ENCODE peak calls at places on chromosomes 12 and 14, in ten cellular contexts. U, T, V, M, X, A, N, H, O and F are unnamed samples.

GRCh38 chr14:98189521-98189920 is 1082.5 kb downstream of the BCL11B start:
- DNase-seq in V (no peak), T (no peak), H (no peak), O (no peak), M (no peak), A (no peak), N (no peak), X (no peak), U (no peak), F (no peak)

GRCh38 chr14:99246536-99247083 is 25.4 kb downstream of the BCL11B start:
- DNase-seq in O (peak), X (no peak), T (no peak), A (no peak), H (no peak), N (no peak), M (no peak), V (no peak), U (peak), F (no peak)

GRCh38 chr14:79044894-79045624 is 874.9 kb downstream of the NRXN3 start:
- DNase-seq in V (no peak), M (no peak), U (no peak), N (peak), T (peak), H (peak), X (peak), O (no peak), A (peak), F (no peak)

GRCh38 chr14:73467800-73468199 is 9.5 kb upstream of the NUMB start:
- DNase-seq in O (no peak), T (no peak), N (no peak), H (no peak), X (no peak), A (no peak), V (no peak), M (no peak), U (no peak), F (peak)

GRCh38 chr14:22656945-22657711 is 13.0 kb upstream of the OR6J1 start:
- DNase-seq in A (no peak), O (no peak), X (no peak), U (peak), V (no peak), H (peak), M (no peak), N (no peak), T (peak), F (no peak)

GRCh38 chr12:111074559-111074958 is 154.2 kb upstream of the MYL2 start:
- DNase-seq in H (no peak), O (no peak), A (no peak), N (no peak), U (peak), V (no peak), M (no peak), X (peak), T (no peak), F (no peak)

GRCh38 chr12:89864419-89864818 is 155.8 kb upstream of the ATP2B1 start:
- DNase-seq in X (no peak), U (no peak), O (no peak), H (no peak), A (no peak), M (no peak), T (no peak), V (no peak), N (no peak), F (no peak)

GRCh38 chr12:45713108-45713507 is 16.4 kb upstream of the ARID2 start:
- DNase-seq in H (peak), U (no peak), X (no peak), A (no peak), V (no peak), T (no peak), M (no peak), N (no peak), O (no peak), F (no peak)

GRCh38 chr14:65689070-65689469 is 276.5 kb downstream of the FUT8 start:
- DNase-seq in T (no peak), N (no peak), H (no peak), M (no peak), V (no peak), A (no peak), X (no peak), O (no peak), U (no peak), F (no peak)

GRCh38 chr14:99479903-99480855 is 480 bp downstream of the SETD3 start:
- DNase-seq in N (peak), X (peak), T (peak), U (peak), V (peak), M (peak), H (peak), O (peak), A (peak), F (peak)

GRCh38 chr14:77882098-77882497 is 82.2 kb downstream of the ADCK1 start:
- DNase-seq in U (no peak), V (peak), A (no peak), O (no peak), N (peak), M (no peak), H (no peak), T (peak), X (no peak), F (no peak)

GRCh38 chr12:62848418-62848817 is 86.5 kb downstream of the PPM1H start:
- DNase-seq in M (no peak), V (no peak), O (no peak), A (no peak), U (no peak), H (peak), T (no peak), X (no peak), N (no peak), F (no peak)

GRCh38 chr12:111361073-111361716 is 7.7 kb downstream of the PHETA1 start:
- DNase-seq in O (no peak), X (no peak), N (no peak), U (no peak), T (no peak), V (no peak), A (no peak), M (peak), H (no peak), F (no peak)

GRCh38 chr12:90963946-90964345 is 9.0 kb upstream of the CCER1 start:
- DNase-seq in M (no peak), V (no peak), H (no peak), X (no peak), A (no peak), N (no peak), O (no peak), T (no peak), U (no peak), F (no peak)

GRCh38 chr12:111767362-111768158 is 827 bp downstream of the ALDH2 start:
- DNase-seq in X (no peak), O (no peak), N (no peak), T (peak), H (peak), M (no peak), A (no peak), V (peak), U (no peak), F (no peak)

GRCh38 chr14:68800361-68800760 is 7.5 kb upstream of the ZFP36L1 start:
- DNase-seq in U (no peak), O (no peak), V (no peak), A (no peak), M (no peak), H (no peak), X (peak), T (no peak), N (no peak), F (no peak)

GRCh38 chr14:93186961-93187360 is 1.8 kb downstream of the LYSET start:
- DNase-seq in A (no peak), U (no peak), M (no peak), T (no peak), X (no peak), N (no peak), O (no peak), V (no peak), H (no peak), F (no peak)
- H3K4me3 ChIP-seq in A (no peak), U (no peak), M (no peak), T (no peak), X (no peak), N (no peak), O (no peak), V (no peak), H (no peak), F (no peak)

GRCh38 chr14:24876009-24876690 is 173.8 kb downstream of the STXBP6 start:
- DNase-seq in M (no peak), O (no peak), U (no peak), A (no peak), H (no peak), N (no peak), T (no peak), V (no peak), X (no peak), F (no peak)
- H3K27ac ChIP-seq in M (no peak), O (no peak), U (peak), A (no peak), H (no peak), N (no peak), T (no peak), V (peak), X (no peak), F (no peak)

GRCh38 chr12:94183702-94184379 is 35.5 kb downstream of the PLXNC1 start:
- DNase-seq in U (no peak), H (no peak), X (no peak), V (no peak), A (no peak), T (peak), N (no peak), M (no peak), O (no peak), F (no peak)
- TF ChIP-seq CTCF in U (no peak), H (no peak), X (no peak), V (no peak), A (no peak), T (no peak), N (no peak), M (no peak), O (no peak), F (no peak)

DNA sequence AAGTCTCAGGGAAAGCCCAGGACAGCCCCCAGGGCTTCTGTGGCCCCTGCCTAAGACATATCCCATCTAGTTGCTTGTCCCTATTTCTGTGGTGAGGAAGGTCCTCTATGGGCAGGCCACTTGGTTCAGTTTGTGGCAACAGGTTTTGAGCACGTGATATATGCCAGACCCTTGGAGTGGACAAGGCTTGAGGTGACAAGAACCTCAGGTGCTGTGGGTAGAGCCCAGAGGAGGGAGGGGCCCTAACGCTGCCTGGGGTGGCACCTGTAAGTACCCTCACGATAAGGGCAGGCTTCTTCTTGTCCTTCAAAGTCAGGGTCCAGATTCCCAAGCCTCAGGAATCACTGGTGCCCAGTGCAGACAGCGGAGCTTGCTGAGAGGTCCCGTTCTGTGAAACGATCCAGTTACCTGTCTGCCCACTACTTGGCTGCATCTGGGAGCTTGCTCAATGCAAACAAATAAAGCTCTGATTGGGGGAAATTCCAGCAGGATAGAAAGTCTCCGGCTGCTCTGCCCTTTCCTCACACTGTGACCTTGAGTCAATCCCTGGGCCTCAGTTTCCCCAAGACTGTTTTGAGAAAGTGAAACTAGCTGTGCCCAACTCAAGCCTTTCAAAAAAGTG is 47.7 kb upstream of the FAM181A start:
- DNase-seq in X (no peak), O (no peak), M (no peak), A (no peak), U (no peak), H (no peak), N (no peak), T (no peak), V (no peak), F (no peak)
- H3K4me3 ChIP-seq in X (peak), O (no peak), M (no peak), A (no peak), U (peak), H (no peak), N (no peak), T (no peak), V (peak), F (no peak)